ENCODE peak calls at places on chromosome 14, in nine cellular contexts. F is NCI-H2081, S is HT-29, Y is NCI-H1092 treated with DMSO at 0.1 percent for 48 hours, B is skeletal muscle cell, K is transverse colon, V is NCI-H1436, E is nucleus accumbens, Q is T follicular helper cell. H is an unnamed sample.

GRCh38 chr14:64253672-64254071 is 40.5 kb downstream of the ESR2 start:
- DNase-seq in F (no peak), S (no peak), Y (no peak), B (peak), K (no peak), V (no peak), E (no peak), Q (no peak), H (no peak)

GRCh38 chr14:84403585-84403984 is 1126.4 kb upstream of the FLRT2 start:
- DNase-seq in F (no peak), S (peak), Y (no peak), B (no peak), K (no peak), V (no peak), E (no peak), Q (no peak), H (peak)

GRCh38 chr14:99380402-99380801 is 100.3 kb downstream of the SETD3 start:
- DNase-seq in F (no peak), S (peak), Y (no peak), B (no peak), K (no peak), V (no peak), E (no peak), Q (no peak), H (no peak)

GRCh38 chr14:22221508-22221907 is 367.5 kb downstream of the DAD1 start:
- DNase-seq in F (no peak), S (peak), Y (no peak), B (no peak), K (no peak), V (no peak), E (no peak), Q (no peak), H (no peak)

GRCh38 chr14:97888331-97888730 is 1091.1 kb downstream of the VRK1 start:
- DNase-seq in F (no peak), S (no peak), Y (no peak), B (no peak), K (no peak), V (no peak), E (no peak), Q (no peak), H (no peak)

GRCh38 chr14:96698846-96699543 is 98.2 kb upstream of the VRK1 start:
- DNase-seq in F (no peak), S (no peak), Y (no peak), B (no peak), K (no peak), V (no peak), E (no peak), Q (no peak), H (no peak)

GRCh38 chr14:61147369-61147897 is 133.7 kb downstream of the TMEM30B start:
- DNase-seq in F (no peak), S (no peak), Y (no peak), B (peak), K (no peak), V (no peak), E (no peak), Q (no peak), H (no peak)

GRCh38 chr14:67738740-67739504 is 37.2 kb downstream of the RDH12 start:
- DNase-seq in F (no peak), S (peak), Y (no peak), B (peak), K (peak), V (peak), E (no peak), Q (no peak), H (no peak)

GRCh38 chr14:31307198-31307597 is 99.6 kb upstream of the HECTD1 start:
- DNase-seq in F (no peak), S (no peak), Y (no peak), B (no peak), K (no peak), V (no peak), E (no peak), Q (no peak), H (no peak)

GRCh38 chr14:79861111-79861510 is 350.2 kb downstream of the DIO2 start:
- DNase-seq in F (no peak), S (no peak), Y (no peak), B (no peak), K (no peak), V (no peak), E (no peak), Q (no peak), H (no peak)

GRCh38 chr14:75654127-75654732 is 6.4 kb downstream of the ERG28 start:
- DNase-seq in F (peak), S (peak), Y (peak), B (no peak), K (peak), V (peak), E (peak), Q (peak), H (peak)

GRCh38 chr14:37901978-37902377 is 305.7 kb upstream of the SSTR1 start:
- DNase-seq in F (no peak), S (no peak), Y (no peak), B (peak), K (no peak), V (no peak), E (no peak), Q (no peak), H (no peak)

GRCh38 chr14:57559561-57559960 is 65.9 kb upstream of the CCDC198 start:
- DNase-seq in F (no peak), S (no peak), Y (no peak), B (no peak), K (no peak), V (no peak), E (no peak), Q (no peak), H (no peak)

GRCh38 chr14:104844306-104845032 is 20.6 kb upstream of the CEP170B start:
- DNase-seq in F (no peak), S (no peak), Y (no peak), B (no peak), K (no peak), V (no peak), E (no peak), Q (no peak), H (no peak)

GRCh38 chr14:99769123-99769522 is 24.1 kb upstream of the EML1 start:
- DNase-seq in F (no peak), S (no peak), Y (no peak), B (no peak), K (no peak), V (no peak), E (no peak), Q (no peak), H (no peak)

GRCh38 chr14:54299393-54300363 is 97.1 kb upstream of the CDKN3 start:
- DNase-seq in F (no peak), S (no peak), Y (no peak), B (no peak), K (no peak), V (no peak), E (no peak), Q (no peak), H (no peak)

GRCh38 chr14:55354500-55354899 is 57.1 kb downstream of the ATG14 start:
- DNase-seq in F (peak), S (peak), Y (peak), B (no peak), K (peak), V (peak), E (peak), Q (peak), H (peak)

GRCh38 chr14:99522934-99523660 is 41.9 kb downstream of the CCNK start:
- DNase-seq in F (no peak), S (no peak), Y (no peak), B (no peak), K (peak), V (no peak), E (no peak), Q (no peak), H (no peak)

GRCh38 chr14:31286456-31287293 is 79.1 kb upstream of the HECTD1 start:
- DNase-seq in F (no peak), S (peak), Y (no peak), B (no peak), K (no peak), V (no peak), E (no peak), Q (peak), H (no peak)

GRCh38 chr14:31947680-31948580 is 129.2 kb upstream of the ARHGAP5 start:
- DNase-seq in F (no peak), S (no peak), Y (no peak), B (no peak), K (no peak), V (no peak), E (no peak), Q (no peak), H (no peak)

GRCh38 chr14:90489916-90490726 is 93.3 kb downstream of the CALM1 start:
- DNase-seq in F (no peak), S (no peak), Y (peak), B (no peak), K (no peak), V (no peak), E (no peak), Q (no peak), H (no peak)